ENCODE peak calls at places on chromosome 1, in seven cellular contexts. P is mesothelial cell of epicardium; X is fibroblast of lung; K is neuronal stem cell; D is CD4-positive, alpha-beta T cell; N is amygdala; O is frontal cortex. R is an unnamed sample.

GRCh38 chr1:30618335-30618747 is 105.0 kb downstream of the MATN1 start:
- DNase-seq in P (no peak), X (no peak), K (no peak), D (no peak), N (no peak), O (no peak), R (no peak)

GRCh38 chr1:3747903-3748302 is 4.3 kb upstream of the CCDC27 start:
- DNase-seq in P (no peak), X (no peak), K (no peak), D (no peak), N (no peak), O (no peak), R (no peak)

GRCh38 chr1:177600371-177600770 is 369.5 kb downstream of the SEC16B start:
- DNase-seq in P (no peak), X (no peak), K (no peak), D (no peak), N (no peak), O (no peak), R (no peak)

GRCh38 chr1:33723251-33723650 is 140.6 kb upstream of the HMGB4 start:
- DNase-seq in P (peak), X (no peak), K (no peak), D (no peak), N (no peak), O (no peak), R (no peak)

GRCh38 chr1:173821680-173822079 is 2.8 kb upstream of the DARS2 start:
- DNase-seq in P (no peak), X (no peak), K (no peak), D (no peak), N (no peak), O (no peak), R (no peak)

GRCh38 chr1:30323841-30324240 is 399.5 kb downstream of the MATN1 start:
- DNase-seq in P (no peak), X (no peak), K (no peak), D (no peak), N (no peak), O (no peak), R (no peak)

GRCh38 chr1:229254910-229255541 is 15.9 kb upstream of the RAB4A start:
- DNase-seq in P (no peak), X (peak), K (no peak), D (no peak), N (no peak), O (no peak), R (no peak)

GRCh38 chr1:223504741-223505140 is 111.5 kb downstream of the CCDC185 start:
- DNase-seq in P (no peak), X (peak), K (no peak), D (no peak), N (no peak), O (no peak), R (no peak)

GRCh38 chr1:208235983-208236761 is 8.0 kb downstream of the PLXNA2 start:
- DNase-seq in P (no peak), X (peak), K (no peak), D (no peak), N (no peak), O (no peak), R (no peak)

GRCh38 chr1:53076721-53077598 is 14.9 kb downstream of the PODN start:
- DNase-seq in P (no peak), X (no peak), K (no peak), D (no peak), N (no peak), O (no peak), R (no peak)